ENCODE peak calls at places on chromosome 13, in four cellular contexts. H is Caco-2, E is esophagus muscularis mucosa, I is omental fat pad. Y is an unnamed sample.

GRCh38 chr13:68927387-68928026 is 1180.1 kb upstream of the ATXN8OS start:
- DNase-seq in H (peak; percentile 57), E (no peak), I (no peak), Y (no peak)

GRCh38 chr13:37094840-37095239 is 10.6 kb downstream of the CSNK1A1L start:
- DNase-seq in H (no peak), E (no peak), I (no peak), Y (no peak)

GRCh38 chr13:21638319-21639282 is 32.3 kb upstream of the FGF9 start:
- DNase-seq in H (no peak), E (no peak), I (no peak), Y (no peak)

GRCh38 chr13:63209330-63210017 is 1793.8 kb upstream of the PCDH20 start:
- DNase-seq in H (no peak), E (no peak), I (no peak), Y (no peak)

GRCh38 chr13:96662036-96662435 is 332.2 kb downstream of the OXGR1 start:
- DNase-seq in H (no peak), E (no peak), I (no peak), Y (no peak)

GRCh38 chr13:32428581-32429072 is 697 bp upstream of the N4BP2L1 start:
- DNase-seq in H (no peak), E (no peak), I (no peak), Y (no peak)

GRCh38 chr13:27043013-27043412 is 128.6 kb downstream of the USP12 start:
- DNase-seq in H (no peak), E (no peak), I (no peak), Y (peak; percentile 91)

GRCh38 chr13:82370306-82370705 is 1512.0 kb downstream of the SLITRK1 start:
- DNase-seq in H (no peak), E (no peak), I (no peak), Y (no peak)

GRCh38 chr13:47480121-47480520 is 521.0 kb downstream of the SUCLA2 start:
- DNase-seq in H (no peak), E (no peak), I (no peak), Y (no peak)

GRCh38 chr13:43487885-43488284 is 298.9 kb downstream of the ENOX1 start:
- DNase-seq in H (no peak), E (no peak), I (no peak), Y (no peak)

GRCh38 chr13:70960841-70961443 is 852.7 kb upstream of the KLHL1 start:
- DNase-seq in H (no peak), E (no peak), I (no peak), Y (no peak)

GRCh38 chr13:52736891-52737290 is 2.7 kb downstream of the CNMD start:
- DNase-seq in H (no peak), E (no peak), I (no peak), Y (no peak)

GRCh38 chr13:52737900-52738299 is 1.7 kb downstream of the CNMD start:
- DNase-seq in H (no peak), E (no peak), I (no peak), Y (no peak)

GRCh38 chr13:52739468-52740071 is at the start of gene CNMD:
- DNase-seq in H (no peak), E (peak; percentile 21), I (no peak), Y (no peak)

GRCh38 chr13:52737451-52737850 is 2.2 kb downstream of the CNMD start:
- DNase-seq in H (no peak), E (no peak), I (no peak), Y (no peak)

GRCh38 chr13:52738719-52739467 is 727 bp downstream of the CNMD start:
- DNase-seq in H (no peak), E (peak; percentile 84), I (no peak), Y (no peak)
- TF ChIP-seq CTCF in H (no peak), E (no peak), I (no peak), Y (no peak)

GRCh38 chr13:99429670-99430069 is 71.6 kb upstream of the TM9SF2 start:
- DNase-seq in H (peak; percentile 2), E (no peak), I (no peak), Y (no peak)

GRCh38 chr13:99422556-99423220 is 78.6 kb upstream of the TM9SF2 start:
- DNase-seq in H (peak; percentile 7), E (no peak), I (no peak), Y (no peak)

GRCh38 chr13:99426426-99426825 is 74.8 kb upstream of the TM9SF2 start:
- DNase-seq in H (peak; percentile 24), E (no peak), I (no peak), Y (no peak)

GRCh38 chr13:99421758-99422555 is 79.3 kb upstream of the TM9SF2 start:
- DNase-seq in H (peak; percentile 16), E (no peak), I (no peak), Y (no peak)

GRCh38 chr13:99425485-99426341 is 75.6 kb upstream of the TM9SF2 start:
- DNase-seq in H (no peak), E (no peak), I (no peak), Y (no peak)
- TF ChIP-seq CTCF in H (no peak), E (no peak), I (no peak), Y (no peak)

GRCh38 chr13:51770681-51771417 is 33.1 kb downstream of the DHRS12 start:
- DNase-seq in H (no peak), E (peak; percentile 5), I (no peak), Y (peak; percentile 53)
- TF ChIP-seq CTCF in H (no peak), E (no peak), I (no peak), Y (no peak)

GRCh38 chr13:48975926-48976676 is 389 bp downstream of the FNDC3A start:
- DNase-seq in H (peak; percentile 78), E (peak; percentile 95), I (peak; percentile 57), Y (peak; percentile 90)
- TF ChIP-seq CTCF in H (peak; percentile 22), E (no peak), I (no peak), Y (peak; percentile 15)

DNA sequence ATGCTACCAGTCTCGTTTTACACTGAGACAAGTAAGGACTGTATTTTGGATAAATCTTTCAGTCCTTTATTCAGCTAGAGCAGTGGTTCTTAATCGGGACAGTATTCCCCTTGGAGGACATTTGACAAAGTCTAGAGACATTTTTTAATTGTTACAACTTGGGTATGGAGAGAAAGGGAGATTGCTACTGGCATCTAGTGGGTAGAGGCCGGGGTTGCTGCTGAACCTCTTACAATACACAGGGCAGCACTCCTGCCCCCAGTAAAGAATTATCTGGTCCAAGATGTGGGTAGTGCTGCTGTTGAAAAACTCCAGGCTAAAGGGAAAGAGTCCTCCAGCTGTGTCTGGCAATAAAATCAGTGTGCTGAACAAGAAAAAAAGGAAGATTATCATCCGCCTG is 334.8 kb downstream of the SLC7A1 start:
- DNase-seq in H (no peak), E (no peak), I (no peak), Y (no peak)
- TF ChIP-seq CTCF in H (peak; percentile 6), E (peak; percentile 66), I (no peak), Y (no peak)

Y was measured in osteocyte.